ENCODE peak calls at places on chromosome X, in five cellular contexts. T is pancreas; J is activated T-helper 9 cell treated with anti-CD3 and anti-CD28 coated beads, Interleukin-2, amount 50 U/mL, for 16 hours; A is NCI-H345; P is Right ventricle myocardium superior. R is an unnamed sample.

GRCh38 chrX:9821581-9821980 is 35.4 kb downstream of the SHROOM2 start:
- DNase-seq in T (no peak), P (no peak), J (no peak), A (no peak), R (no peak)

GRCh38 chrX:144648788-144649187 is 598.5 kb upstream of the SPANXN1 start:
- DNase-seq in P (no peak), T (no peak), J (no peak), A (no peak), R (no peak)

GRCh38 chrX:65677954-65678469 is 10.6 kb downstream of the MSN start:
- DNase-seq in T (no peak), P (no peak), J (no peak), A (no peak), R (no peak)

GRCh38 chrX:132219343-132219768 is at the start of gene RAP2C:
- DNase-seq in P (peak; percentile 83), J (peak; percentile 30), A (peak; percentile 66), T (peak; percentile 74), R (peak; percentile 55)

GRCh38 chrX:136541294-136541693 is 9.3 kb downstream of the VGLL1 start:
- DNase-seq in A (no peak), T (no peak), P (no peak), J (no peak), R (no peak)

GRCh38 chrX:118780509-118780908 is 43.1 kb upstream of the ZCCHC12 start:
- DNase-seq in T (no peak), J (no peak), A (no peak), P (no peak), R (no peak)

GRCh38 chrX:102765794-102766193 is 45.3 kb downstream of the GPRASP3 start:
- DNase-seq in A (no peak), J (no peak), P (no peak), T (no peak), R (no peak)

GRCh38 chrX:72057844-72058243 is 73.9 kb downstream of the RTL5 start:
- DNase-seq in J (no peak), P (no peak), A (no peak), T (no peak), R (peak; percentile 5)

GRCh38 chrX:105297041-105297440 is 76.5 kb upstream of the TEX13A start:
- DNase-seq in J (no peak), T (no peak), A (no peak), P (no peak), R (no peak)

GRCh38 chrX:68659385-68659784 is 11.9 kb downstream of the STARD8 start:
- DNase-seq in P (no peak), J (no peak), T (no peak), A (no peak), R (no peak)

GRCh38 chrX:2967998-2968909 is 38.1 kb upstream of the ARSH start:
- DNase-seq in J (no peak), A (no peak), T (peak; percentile 31), P (peak; percentile 37), R (no peak)

GRCh38 chrX:16114640-16115039 is 8.7 kb upstream of the GRPR start:
- DNase-seq in T (no peak), A (no peak), P (no peak), J (no peak), R (no peak)

GRCh38 chrX:9865804-9866471 is 79.7 kb downstream of the SHROOM2 start:
- DNase-seq in T (no peak), J (no peak), A (no peak), P (no peak), R (no peak)

GRCh38 chrX:35890699-35891098 is 28.8 kb upstream of the CFAP47 start:
- DNase-seq in P (no peak), T (peak; percentile 57), A (peak; percentile 43), J (no peak), R (peak; percentile 54)

GRCh38 chrX:4035874-4036273 is 322.4 kb upstream of the PRKX start:
- DNase-seq in T (no peak), J (no peak), A (no peak), P (no peak), R (no peak)

GRCh38 chrX:42738552-42738951 is 39.4 kb downstream of the PPP1R2C start:
- DNase-seq in P (no peak), T (no peak), A (no peak), J (no peak), R (no peak)

GRCh38 chrX:154534526-154535322 is 11.9 kb downstream of the G6PD start:
- DNase-seq in A (peak; percentile 75), J (peak; percentile 85), T (peak; percentile 95), P (peak; percentile 91), R (peak; percentile 57)

GRCh38 chrX:110373310-110373709 is 14.7 kb downstream of the RTL9 start:
- DNase-seq in T (no peak), J (no peak), A (no peak), P (no peak), R (no peak)

GRCh38 chrX:100328342-100328741 is 81.7 kb downstream of the PCDH19 start:
- DNase-seq in A (no peak), P (no peak), T (no peak), J (no peak), R (no peak)

GRCh38 chrX:2261838-2262678 is 238.7 kb downstream of the DHRSX start:
- DNase-seq in T (no peak), A (no peak), J (no peak), P (no peak), R (no peak)

GRCh38 chrX:1488141-1488540 is 35.4 kb upstream of the ASMTL start:
- DNase-seq in A (no peak), T (no peak), P (no peak), J (no peak), R (no peak)

GRCh38 chrX:20382518-20383291 is 116.0 kb upstream of the RPS6KA3 start:
- DNase-seq in J (no peak), P (no peak), T (no peak), A (no peak), R (no peak)

GRCh38 chrX:151488677-151489076 is 74.8 kb upstream of the PASD1 start:
- DNase-seq in P (no peak), J (no peak), A (no peak), T (no peak), R (no peak)

GRCh38 chrX:155086202-155086840 is 15.0 kb downstream of the BRCC3 start:
- DNase-seq in A (peak; percentile 3), T (peak; percentile 34), J (no peak), P (peak; percentile 44), R (no peak)

GRCh38 chrX:17459008-17459407 is 84.0 kb downstream of the NHS start:
- DNase-seq in J (no peak), P (no peak), T (no peak), A (peak; percentile 72), R (no peak)

GRCh38 chrX:155577682-155578081 is 35.1 kb downstream of the TMLHE start:
- DNase-seq in A (no peak), P (no peak), J (no peak), T (no peak), R (no peak)

GRCh38 chrX:24395775-24396174 is 35.3 kb downstream of the SUPT20HL1 start:
- DNase-seq in A (peak; percentile 66), P (no peak), J (no peak), T (no peak), R (peak; percentile 55)

GRCh38 chrX:69541959-69542358 is 37.8 kb downstream of the NALF2 start:
- DNase-seq in T (no peak), A (no peak), P (no peak), J (no peak), R (peak; percentile 1)

GRCh38 chrX:68043713-68044438 is 389.4 kb downstream of the OPHN1 start:
- DNase-seq in T (no peak), A (peak; percentile 38), J (no peak), P (no peak), R (peak; percentile 33)

GRCh38 chrX:103806862-103807474 is 25.1 kb downstream of the RAB9B start:
- DNase-seq in J (no peak), T (no peak), A (no peak), P (no peak), R (no peak)

GRCh38 chrX:94455782-94456181 is 781.8 kb downstream of the FAM133A start:
- DNase-seq in A (no peak), P (no peak), J (no peak), T (no peak), R (no peak)

GRCh38 chrX:149060921-149061320 is 444.2 kb downstream of the IDS start:
- DNase-seq in T (no peak), P (no peak), J (no peak), A (no peak), R (no peak)

GRCh38 chrX:30620980-30621716 is 32.1 kb upstream of the GK start:
- DNase-seq in J (no peak), A (no peak), T (no peak), P (no peak), R (no peak)

GRCh38 chrX:127038065-127038464 is 218.5 kb downstream of the PRR32 start:
- DNase-seq in T (no peak), P (no peak), A (no peak), J (no peak), R (peak; percentile 2)

R was measured in NCI-H510A treated with DMSO at 0.1 percent for 48 hours.